ENCODE peak calls at places on chromosomes 16 and 17, in five cellular contexts. V is H54, J is adrenal gland, H is ovary, A is Peyer's patch. G is an unnamed sample.

GRCh38 chr16:11836653-11837244 is 14.6 kb downstream of the RSL1D1 start:
- DNase-seq in A (no peak), J (no peak), V (peak), H (no peak), G (no peak)

GRCh38 chr17:79801156-79802038 is 4.5 kb upstream of the CBX8 start:
- DNase-seq in J (peak), A (no peak), H (no peak), V (peak), G (peak)

GRCh38 chr17:2828396-2829038 is 32.3 kb downstream of the RAP1GAP2 start:
- DNase-seq in H (peak), A (peak), J (peak), V (peak), G (peak)

GRCh38 chr17:82348866-82349265 is 10.2 kb upstream of the TEX19 start:
- DNase-seq in A (no peak), H (no peak), J (no peak), V (no peak), G (no peak)

GRCh38 chr16:2038359-2039285 is 9.0 kb downstream of the NTHL1 start:
- DNase-seq in A (no peak), H (peak), J (no peak), V (no peak), G (no peak)

GRCh38 chr16:74700206-74701040 is at the start of gene MLKL:
- DNase-seq in H (peak), A (peak), V (peak), J (peak), G (peak)

GRCh38 chr17:28523876-28524275 is 17.7 kb downstream of the FOXN1 start:
- DNase-seq in A (no peak), J (no peak), H (no peak), V (no peak), G (no peak)

GRCh38 chr17:41186872-41187271 is 2.2 kb upstream of the KRTAP4-1 start:
- DNase-seq in J (no peak), A (no peak), V (no peak), H (no peak), G (no peak)

GRCh38 chr16:84329849-84330684 is 35.4 kb downstream of the WFDC1 start:
- DNase-seq in J (no peak), H (no peak), V (no peak), A (no peak), G (no peak)

GRCh38 chr17:7426203-7426863 is 917 bp downstream of the SPEM2 start:
- DNase-seq in H (no peak), J (no peak), A (no peak), V (no peak), G (no peak)

GRCh38 chr17:35063514-35064223 is at the start of gene RFFL:
- DNase-seq in A (peak), H (peak), V (peak), J (peak), G (peak)

GRCh38 chr16:49754495-49755290 is 101.2 kb downstream of the ZNF423 start:
- DNase-seq in A (no peak), H (no peak), V (no peak), J (peak), G (no peak)

GRCh38 chr16:4339909-4340308 is 11.2 kb downstream of the PAM16 start:
- DNase-seq in A (no peak), J (peak), V (no peak), H (peak), G (no peak)

GRCh38 chr17:66724581-66725341 is 110.2 kb upstream of the CACNG5 start:
- DNase-seq in V (no peak), H (no peak), A (no peak), J (no peak), G (no peak)

GRCh38 chr16:72309001-72309400 is 137.0 kb upstream of the PMFBP1 start:
- DNase-seq in A (no peak), J (no peak), V (no peak), H (peak), G (no peak)

GRCh38 chr16:56093055-56093454 is 98.2 kb upstream of the GNAO1 start:
- DNase-seq in A (no peak), V (no peak), H (no peak), J (no peak), G (no peak)

GRCh38 chr17:47785538-47786123 is 36.0 kb downstream of the OSBPL7 start:
- DNase-seq in J (no peak), V (no peak), A (no peak), H (no peak), G (peak)

GRCh38 chr17:48609754-48610281 is 999 bp downstream of the HOXB7 start:
- DNase-seq in A (no peak), J (no peak), V (no peak), H (no peak), G (no peak)

GRCh38 chr16:15572329-15573001 is 70.5 kb downstream of the MARF1 start:
- DNase-seq in H (no peak), A (no peak), V (no peak), J (no peak), G (no peak)

GRCh38 chr16:51766739-51767138 is 615.7 kb upstream of the SALL1 start:
- DNase-seq in H (no peak), V (no peak), A (no peak), J (no peak), G (no peak)

GRCh38 chr16:56382901-56383355 is 42.4 kb downstream of the AMFR start:
- DNase-seq in H (no peak), V (peak), A (no peak), J (no peak), G (no peak)

GRCh38 chr16:24681793-24682192 is 47.7 kb upstream of the TNRC6A start:
- DNase-seq in J (no peak), A (no peak), V (no peak), H (no peak), G (no peak)

GRCh38 chr17:55187371-55187770 is 77.4 kb upstream of the HLF start:
- DNase-seq in H (no peak), A (no peak), V (no peak), J (no peak), G (no peak)

GRCh38 chr16:60771138-60771537 is 1265.1 kb downstream of the CDH8 start:
- DNase-seq in V (no peak), A (no peak), H (no peak), J (no peak), G (no peak)

GRCh38 chr17:54968954-54969400 is 412 bp downstream of the STXBP4 start:
- DNase-seq in J (peak), A (no peak), V (no peak), H (no peak), G (peak)

GRCh38 chr17:39244600-39245570 is 19.1 kb upstream of the STAC2 start:
- DNase-seq in J (peak), A (peak), H (peak), V (no peak), G (peak)

GRCh38 chr17:48055531-48056245 is 7.5 kb downstream of the NFE2L1 start:
- DNase-seq in H (no peak), A (no peak), V (no peak), J (peak), G (peak)

GRCh38 chr16:83200005-83200779 is 573.4 kb downstream of the CDH13 start:
- DNase-seq in J (no peak), A (no peak), V (no peak), H (no peak), G (no peak)

GRCh38 chr17:41579484-41580243 is 7.0 kb downstream of the KRT14 start:
- DNase-seq in A (peak), V (peak), H (peak), J (peak), G (peak)

GRCh38 chr16:67773099-67773498 is 33.3 kb downstream of the RANBP10 start:
- DNase-seq in A (no peak), H (peak), J (peak), V (no peak), G (no peak)

GRCh38 chr16:83980794-83981193 is 12.8 kb downstream of the NECAB2 start:
- DNase-seq in H (no peak), A (no peak), J (no peak), V (no peak), G (no peak)

GRCh38 chr16:57534337-57534880 is 2.0 kb downstream of the CCDC102A start:
- DNase-seq in A (peak), J (no peak), V (no peak), H (no peak), G (no peak)

GRCh38 chr17:47950448-47950847 is 7.2 kb downstream of the PRR15L start:
- DNase-seq in J (no peak), V (no peak), H (no peak), A (no peak), G (no peak)

GRCh38 chr17:61409301-61410099 is 9.9 kb downstream of the TBX2 start:
- DNase-seq in A (no peak), V (peak), J (peak), H (peak), G (peak)

GRCh38 chr17:9644910-9645751 is at the start of gene USP43:
- DNase-seq in A (no peak), V (peak), H (no peak), J (no peak), G (peak)

GRCh38 chr16:2296662-2297505 is 29.0 kb upstream of the RNPS1 start:
- DNase-seq in J (peak), V (peak), H (no peak), A (no peak), G (peak)

GRCh38 chr16:77323695-77324094 is 111.1 kb downstream of the ADAMTS18 start:
- DNase-seq in J (no peak), H (no peak), A (no peak), V (no peak), G (no peak)

GRCh38 chr17:52536466-52536865 is 378.0 kb upstream of the CA10 start:
- DNase-seq in J (no peak), H (no peak), A (no peak), V (no peak), G (no peak)

DNA sequence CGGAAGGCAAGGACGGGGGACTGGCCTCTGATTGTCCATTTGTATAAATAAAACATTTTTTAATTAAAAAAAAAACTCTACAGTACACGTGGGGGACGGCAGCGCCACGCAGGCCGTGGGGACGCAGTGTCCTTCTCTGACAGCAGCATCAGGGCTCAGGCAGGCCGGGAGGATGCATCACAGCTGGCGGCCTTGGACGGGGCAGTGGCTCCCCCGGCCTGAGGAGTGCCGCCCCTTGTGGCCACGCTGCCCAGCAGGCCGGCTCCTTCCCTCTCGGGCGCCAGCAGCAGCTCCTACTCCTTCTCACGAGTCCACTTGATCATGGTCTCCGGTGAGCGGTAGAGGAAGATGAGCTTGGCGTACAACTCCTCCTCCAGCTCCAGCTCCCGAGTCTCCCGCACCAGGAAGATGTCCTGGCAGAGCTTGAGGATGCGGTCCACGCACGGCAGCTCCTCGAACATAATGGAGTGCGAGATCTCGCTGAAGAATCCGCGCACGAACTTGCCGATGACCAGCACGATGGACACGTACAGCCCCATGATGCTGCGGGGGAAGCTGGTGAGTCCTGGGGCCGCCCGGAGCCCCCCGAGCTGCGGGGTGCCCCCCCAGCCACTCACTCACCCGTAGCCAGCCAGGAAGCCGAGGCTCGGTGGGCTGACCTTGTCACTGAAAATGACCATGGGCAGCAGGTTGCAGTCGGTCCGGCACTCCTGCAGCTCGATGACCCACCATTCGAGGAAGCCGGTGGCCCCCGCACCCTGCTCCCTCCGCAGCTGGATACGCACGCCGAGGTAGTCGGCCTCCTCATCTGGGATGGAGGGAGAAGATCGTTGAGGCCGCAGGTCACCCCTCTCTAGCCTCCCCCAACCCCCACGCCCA is 9.2 kb downstream of the CTU2 start:
- DNase-seq in A (no peak), J (no peak), V (no peak), H (no peak), G (no peak)
- TF ChIP-seq POLR2A in A (no peak), J (no peak), V (no peak), H (no peak), G (no peak)

GRCh38 chr16:31073823-31074072 is 292 bp downstream of the ZNF668 start:
- DNase-seq in J (no peak), H (no peak), A (no peak), V (no peak), G (no peak)
- TF ChIP-seq POLR2A in J (no peak), H (no peak), A (no peak), V (peak), G (no peak)

DNA sequence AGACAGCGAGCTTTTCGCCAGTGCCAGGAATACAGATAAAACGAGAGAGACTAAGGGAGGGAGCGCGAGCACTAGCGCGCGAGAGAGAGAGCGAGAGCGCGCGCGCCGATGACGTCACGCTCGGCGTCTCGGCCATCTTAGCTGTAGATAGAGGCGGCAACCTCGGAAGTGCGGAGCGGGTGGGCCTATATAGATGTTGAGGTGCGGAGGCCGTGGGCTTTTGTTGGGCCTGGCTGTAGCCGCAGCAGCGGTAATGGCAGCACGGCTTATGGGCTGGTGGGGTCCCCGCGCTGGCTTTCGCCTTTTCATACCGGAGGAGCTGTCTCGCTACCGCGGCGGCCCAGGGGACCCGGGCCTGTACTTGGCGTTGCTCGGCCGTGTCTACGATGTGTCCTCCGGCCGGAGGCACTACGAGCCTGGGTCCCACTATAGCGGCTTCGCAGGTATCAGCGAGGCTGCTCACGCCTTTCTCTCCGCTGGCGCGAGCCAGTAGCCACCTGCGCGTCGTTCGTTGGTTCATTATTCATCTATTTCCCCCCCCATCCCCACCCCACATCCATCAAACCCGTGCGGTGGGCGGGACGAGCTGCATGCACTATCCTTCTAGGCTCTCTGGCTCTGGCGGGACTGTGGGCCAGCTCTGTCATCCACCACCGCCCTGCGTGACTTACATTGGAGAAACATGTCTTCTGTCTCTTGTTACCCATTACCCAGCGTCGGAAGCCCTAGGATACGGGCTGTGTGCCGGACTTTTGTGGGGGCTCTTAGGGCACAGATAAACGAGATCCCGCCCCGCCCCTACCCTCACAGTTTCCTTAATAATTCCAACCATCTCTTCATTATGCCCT is 790 bp downstream of the CYB5D2 start:
- DNase-seq in J (peak), A (peak), V (peak), H (peak), G (peak)
- TF ChIP-seq POLR2A in J (peak), A (peak), V (peak), H (peak), G (peak)

DNA sequence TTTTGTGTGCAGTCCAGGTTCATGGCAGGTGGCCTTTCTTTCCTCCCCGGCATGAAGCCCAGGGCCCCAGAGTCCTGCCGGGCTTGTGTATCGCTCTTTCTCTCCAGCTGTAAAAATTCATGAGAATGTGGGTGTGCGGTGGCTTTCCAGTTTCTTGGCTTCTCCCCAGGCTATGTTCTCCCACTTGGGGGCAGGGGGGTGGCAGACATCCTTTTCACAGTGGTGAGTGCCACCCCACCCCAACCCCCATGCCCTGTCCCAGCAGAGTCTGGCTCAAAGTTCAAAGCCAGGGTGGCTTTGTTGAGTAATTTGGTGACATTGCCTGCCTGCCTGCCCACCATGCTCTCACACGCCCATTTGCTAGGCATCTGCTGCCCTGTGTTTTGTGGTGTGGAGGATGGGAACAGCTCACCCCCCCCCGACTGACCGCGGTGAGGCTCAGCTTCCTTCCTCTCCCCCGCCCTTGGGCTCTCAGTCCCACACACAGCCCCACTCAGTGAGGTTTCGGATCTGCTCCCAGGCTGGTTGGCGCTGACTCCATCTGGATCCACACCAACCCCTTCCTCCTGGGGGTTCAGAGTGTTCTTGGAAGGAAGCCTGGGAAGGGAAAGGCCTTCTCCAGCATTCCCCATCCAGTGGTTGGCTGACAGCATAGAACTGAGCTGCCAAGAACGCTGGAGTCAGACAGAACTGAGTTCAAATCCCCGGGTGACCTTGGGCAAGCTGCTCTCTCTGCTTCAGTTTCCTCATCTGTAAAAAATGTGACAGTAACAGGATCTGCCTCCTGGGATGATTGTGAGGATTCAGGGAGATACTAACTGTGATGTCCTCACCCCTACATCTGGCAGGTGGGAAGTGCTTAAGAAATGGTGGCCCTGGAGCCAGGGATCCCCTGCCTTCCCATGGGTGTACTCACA is 36.1 kb downstream of the CHD9 start:
- DNase-seq in A (peak), J (peak), H (peak), V (no peak), G (no peak)
- TF ChIP-seq POLR2A in A (no peak), J (no peak), H (no peak), V (peak), G (no peak)

GRCh38 chr16:79597775-79598174 is 2.8 kb downstream of the MAF start:
- DNase-seq in A (no peak), J (no peak), H (no peak), V (no peak), G (no peak)

GRCh38 chr16:79599837-79600635 is 501 bp downstream of the MAF start:
- DNase-seq in A (peak), V (no peak), H (peak), J (peak), G (peak)

GRCh38 chr16:79597277-79597676 is 3.3 kb downstream of the MAF start:
- DNase-seq in A (no peak), H (no peak), V (no peak), J (no peak), G (no peak)

GRCh38 chr16:79599256-79599836 is 1.2 kb downstream of the MAF start:
- DNase-seq in H (peak), J (no peak), A (no peak), V (no peak), G (peak)

GRCh38 chr16:79598341-79599181 is 2.0 kb downstream of the MAF start:
- DNase-seq in A (peak), V (no peak), H (peak), J (peak), G (peak)
- TF ChIP-seq POLR2A in A (no peak), V (no peak), H (no peak), J (no peak), G (no peak)

GRCh38 chr16:27268376-27269299 is at the start of gene NSMCE1:
- DNase-seq in V (peak), A (peak), H (peak), J (peak), G (peak)
- TF ChIP-seq POLR2A in V (peak), A (peak), H (peak), J (peak), G (peak)

G was measured in erythroblast.